ENCODE peak calls at places on chromosomes 7 and 10, in seven cellular contexts. F, K, U, G, P, X and E are unnamed samples.
A peak's percentile ranks its signal among the peaks of the same experiment; 100 is the strongest.

GRCh38 chr10:71229726-71230655 is 17.6 kb downstream of the UNC5B start:
- DNase-seq in X (no peak), K (no peak), P (no peak), F (no peak), G (no peak), U (no peak), E (no peak)

GRCh38 chr7:137508437-137509175 is 165.1 kb upstream of the PTN start:
- DNase-seq in F (no peak), G (no peak), K (no peak), U (peak; percentile 58), X (no peak), P (no peak), E (no peak)

GRCh38 chr7:711093-711966 is 15.2 kb upstream of the DNAAF5 start:
- DNase-seq in X (no peak), G (no peak), P (no peak), U (no peak), K (no peak), F (no peak), E (no peak)

GRCh38 chr10:121735248-121735647 is 137.0 kb upstream of the FGFR2 start:
- DNase-seq in P (no peak), F (no peak), K (no peak), G (no peak), X (no peak), U (no peak), E (no peak)

GRCh38 chr7:37448637-37449331 is at the start of gene ELMO1:
- DNase-seq in P (peak; percentile 69), F (peak; percentile 76), X (peak; percentile 63), U (no peak), K (peak; percentile 84), G (peak; percentile 93), E (peak; percentile 87)

GRCh38 chr10:60387531-60387930 is 2.1 kb downstream of the ANK3 start:
- DNase-seq in X (no peak), F (no peak), K (no peak), G (no peak), P (no peak), U (no peak), E (no peak)

GRCh38 chr7:100191775-100192174 is 14.1 kb downstream of the STAG3 start:
- DNase-seq in G (no peak), F (no peak), P (no peak), U (peak; percentile 18), X (no peak), K (no peak), E (peak; percentile 35)

GRCh38 chr7:132073920-132074589 is 502.2 kb downstream of the PLXNA4 start:
- DNase-seq in P (no peak), G (no peak), U (no peak), X (no peak), F (no peak), K (no peak), E (no peak)

GRCh38 chr10:14953452-14954000 is 370 bp downstream of the DCLRE1C start:
- DNase-seq in X (no peak), F (no peak), K (peak; percentile 75), U (peak; percentile 7), G (peak; percentile 46), P (peak; percentile 30), E (no peak)